ENCODE peak calls at places on chromosomes 2 and 18, in ten cellular contexts. M, Y, O, B, X, L, R, Q, U and V are unnamed samples.

GRCh38 chr2:158662406-158662805 is 132.7 kb upstream of the DAPL1 start:
- DNase-seq in M (no peak), B (no peak), Q (no peak), X (no peak), R (no peak), O (no peak), U (no peak), Y (no peak), L (no peak), V (no peak)

GRCh38 chr18:2898131-2898640 is 51.4 kb downstream of the EMILIN2 start:
- DNase-seq in U (no peak), R (no peak), X (no peak), B (no peak), M (no peak), Y (peak), L (no peak), Q (no peak), O (no peak), V (no peak)

GRCh38 chr18:64037812-64038414 is 68.0 kb downstream of the SERPINB8 start:
- DNase-seq in M (no peak), R (no peak), U (no peak), Q (peak), B (no peak), L (no peak), O (peak), X (peak), Y (no peak), V (no peak)

GRCh38 chr18:22091341-22091740 is 78.0 kb upstream of the GATA6 start:
- DNase-seq in U (no peak), Y (no peak), R (no peak), L (no peak), B (no peak), Q (no peak), O (no peak), M (no peak), X (no peak), V (no peak)

GRCh38 chr18:13811993-13812392 is 12.0 kb upstream of the MC5R start:
- DNase-seq in R (no peak), L (no peak), U (no peak), Y (no peak), O (no peak), B (no peak), X (no peak), M (no peak), Q (no peak), V (no peak)

GRCh38 chr18:23631746-23632145 is 31.0 kb downstream of the ANKRD29 start:
- DNase-seq in L (no peak), Q (no peak), U (no peak), R (no peak), Y (no peak), B (no peak), M (no peak), O (no peak), X (no peak), V (no peak)

GRCh38 chr18:23226930-23227728 is 91.8 kb downstream of the CABLES1 start:
- DNase-seq in X (peak), Q (peak), R (peak), O (no peak), M (no peak), L (no peak), U (no peak), Y (peak), B (no peak), V (no peak)

GRCh38 chr2:134507697-134508096 is 211.1 kb downstream of the TMEM163 start:
- DNase-seq in X (no peak), M (no peak), Q (no peak), O (no peak), B (no peak), L (no peak), R (no peak), Y (no peak), U (no peak), V (no peak)

GRCh38 chr2:42046819-42047487 is 868 bp upstream of the PKDCC start:
- DNase-seq in M (no peak), Q (peak), R (no peak), L (no peak), B (peak), Y (no peak), X (peak), O (no peak), U (peak), V (no peak)

GRCh38 chr2:202135111-202135874 is 62.2 kb downstream of the KIAA2012 start:
- DNase-seq in O (no peak), Y (peak), U (peak), X (peak), Q (peak), R (peak), L (no peak), B (peak), M (peak), V (no peak)

GRCh38 chr2:216366777-216367465 is 5.4 kb downstream of the MARCHF4 start:
- DNase-seq in L (no peak), Q (peak), U (no peak), O (no peak), X (no peak), B (no peak), Y (no peak), M (no peak), R (no peak), V (no peak)

GRCh38 chr2:161546635-161547034 is 77.6 kb upstream of the SLC4A10 start:
- DNase-seq in L (no peak), Y (no peak), O (no peak), B (no peak), M (no peak), Q (no peak), U (no peak), X (no peak), R (no peak), V (no peak)

GRCh38 chr18:46042571-46043123 is 29.4 kb downstream of the PSTPIP2 start:
- DNase-seq in R (no peak), Y (peak), U (no peak), Q (peak), X (peak), O (no peak), M (no peak), B (no peak), L (no peak), V (no peak)

GRCh38 chr2:188884051-188884450 is 90.1 kb upstream of the COL3A1 start:
- DNase-seq in R (no peak), X (peak), O (no peak), B (no peak), Q (peak), Y (peak), M (no peak), U (no peak), L (no peak), V (no peak)

GRCh38 chr2:174606336-174606735 is 8.7 kb upstream of the WIPF1 start:
- DNase-seq in U (no peak), B (no peak), R (no peak), O (no peak), L (no peak), Q (peak), X (peak), Y (peak), M (no peak), V (no peak)

GRCh38 chr2:66851449-66851872 is 416.5 kb downstream of the MEIS1 start:
- DNase-seq in M (peak), Q (peak), B (no peak), O (no peak), L (no peak), Y (peak), R (no peak), X (peak), U (peak), V (no peak)

GRCh38 chr18:39555511-39555910 is 1989.9 kb upstream of the CELF4 start:
- DNase-seq in R (no peak), L (no peak), X (no peak), U (no peak), B (no peak), Y (no peak), O (no peak), Q (peak), M (no peak), V (no peak)

GRCh38 chr18:76619342-76620315 is 124.6 kb upstream of the ZNF516 start:
- DNase-seq in M (no peak), Y (peak), O (no peak), U (peak), L (no peak), X (peak), R (peak), B (peak), Q (peak), V (no peak)

GRCh38 chr18:78494686-78495085 is 484.9 kb upstream of the SALL3 start:
- DNase-seq in L (no peak), Y (no peak), Q (no peak), B (no peak), R (no peak), O (no peak), M (no peak), U (no peak), X (no peak), V (no peak)

GRCh38 chr2:239978381-239978780 is 46.8 kb downstream of the NDUFA10 start:
- DNase-seq in X (peak), M (no peak), R (no peak), U (no peak), O (no peak), Y (peak), B (no peak), Q (peak), L (no peak), V (no peak)

GRCh38 chr2:175855794-175856453 is 146.1 kb downstream of the LNPK start:
- DNase-seq in B (no peak), U (no peak), R (peak), L (no peak), Q (no peak), O (peak), Y (peak), X (peak), M (no peak), V (no peak)

GRCh38 chr2:1422716-1423285 is 9.5 kb downstream of the TPO start:
- DNase-seq in U (no peak), X (no peak), Y (no peak), Q (no peak), L (no peak), B (no peak), M (no peak), O (no peak), R (no peak), V (no peak)

GRCh38 chr18:3368193-3368592 is 81.8 kb upstream of the TGIF1 start:
- DNase-seq in L (no peak), O (no peak), M (no peak), R (no peak), U (no peak), Y (peak), Q (peak), B (no peak), X (peak), V (no peak)

GRCh38 chr18:50196261-50196660 is 1.3 kb upstream of the MYO5B start:
- DNase-seq in O (no peak), M (no peak), Q (no peak), Y (no peak), X (no peak), L (no peak), B (no peak), U (no peak), R (no peak), V (no peak)

GRCh38 chr2:134372611-134373131 is 118.8 kb downstream of the MGAT5 start:
- DNase-seq in B (peak), Y (peak), M (no peak), R (no peak), L (no peak), O (no peak), Q (peak), X (peak), U (no peak), V (no peak)

GRCh38 chr2:88826399-88826798 is 134.9 kb downstream of the RPIA start:
- DNase-seq in Y (no peak), L (no peak), Q (no peak), B (no peak), R (no peak), O (no peak), X (no peak), U (no peak), M (no peak), V (no peak)

GRCh38 chr2:159449504-159450124 is 163.1 kb upstream of the WDSUB1 start:
- DNase-seq in Y (no peak), X (no peak), U (no peak), R (no peak), M (no peak), O (no peak), B (no peak), L (no peak), Q (no peak), V (no peak)

GRCh38 chr2:160977376-160977775 is 182.9 kb upstream of the TANK start:
- DNase-seq in U (no peak), O (no peak), Q (no peak), B (no peak), L (no peak), Y (peak), M (no peak), X (no peak), R (no peak), V (no peak)

GRCh38 chr2:198441246-198441645 is 636.9 kb downstream of the PLCL1 start:
- DNase-seq in O (no peak), X (no peak), U (no peak), B (no peak), Y (no peak), Q (no peak), R (no peak), M (no peak), L (no peak), V (no peak)

DNA sequence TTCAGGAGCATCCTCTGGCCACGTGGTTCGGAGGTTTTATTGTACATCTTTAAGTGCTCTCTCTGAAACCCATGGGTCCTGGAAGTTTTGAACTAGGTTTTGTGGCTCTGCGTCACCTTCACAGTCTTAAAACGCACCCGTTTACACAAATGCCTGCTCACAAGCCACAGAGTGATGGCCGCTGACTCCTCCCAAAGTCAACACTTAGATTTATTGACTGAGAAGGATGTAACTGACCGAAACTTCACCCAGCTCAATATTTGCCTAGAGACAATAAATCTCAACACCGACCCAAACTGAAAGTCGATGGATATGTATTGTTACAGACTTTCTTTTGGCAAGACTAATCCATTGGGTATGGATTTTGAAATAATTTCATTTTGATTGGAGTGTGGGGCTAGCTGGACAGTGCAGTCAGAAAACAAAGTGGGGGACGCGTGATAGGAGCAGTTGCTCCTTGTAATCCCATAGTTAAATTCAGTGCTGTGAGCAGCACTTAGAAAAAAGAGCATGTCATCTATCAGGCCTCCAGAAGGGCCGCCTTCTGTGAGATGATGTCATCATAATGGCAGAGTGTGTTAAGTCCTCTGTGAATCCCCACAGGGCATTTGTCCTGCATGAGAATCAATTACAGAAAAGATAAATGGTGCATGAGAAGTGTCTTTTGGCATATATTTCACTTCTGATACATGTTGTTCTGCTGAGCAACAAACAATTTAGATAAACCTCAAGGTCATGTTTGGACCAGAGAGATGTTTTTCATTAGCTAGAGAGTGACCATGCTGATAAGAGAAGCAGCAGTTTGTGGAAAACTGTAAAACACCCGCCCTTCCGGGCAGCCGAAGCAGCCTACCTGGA is 183.7 kb downstream of the INO80D start:
- DNase-seq in L (no peak), X (peak), U (no peak), Q (peak), R (no peak), O (no peak), M (no peak), B (peak), Y (peak), V (no peak)
- H3K4me3 ChIP-seq in L (no peak), X (no peak), U (no peak), Q (no peak), R (peak), O (no peak), M (no peak), B (no peak), Y (no peak), V (no peak)

GRCh38 chr18:48934708-48935432 is 15.9 kb downstream of the SMAD7 start:
- DNase-seq in L (no peak), X (peak), U (peak), Y (no peak), B (peak), Q (peak), M (peak), R (no peak), O (no peak), V (no peak)
- H3K4me3 ChIP-seq in L (no peak), X (no peak), U (no peak), Y (no peak), B (no peak), Q (no peak), M (no peak), R (peak), O (no peak), V (no peak)

DNA sequence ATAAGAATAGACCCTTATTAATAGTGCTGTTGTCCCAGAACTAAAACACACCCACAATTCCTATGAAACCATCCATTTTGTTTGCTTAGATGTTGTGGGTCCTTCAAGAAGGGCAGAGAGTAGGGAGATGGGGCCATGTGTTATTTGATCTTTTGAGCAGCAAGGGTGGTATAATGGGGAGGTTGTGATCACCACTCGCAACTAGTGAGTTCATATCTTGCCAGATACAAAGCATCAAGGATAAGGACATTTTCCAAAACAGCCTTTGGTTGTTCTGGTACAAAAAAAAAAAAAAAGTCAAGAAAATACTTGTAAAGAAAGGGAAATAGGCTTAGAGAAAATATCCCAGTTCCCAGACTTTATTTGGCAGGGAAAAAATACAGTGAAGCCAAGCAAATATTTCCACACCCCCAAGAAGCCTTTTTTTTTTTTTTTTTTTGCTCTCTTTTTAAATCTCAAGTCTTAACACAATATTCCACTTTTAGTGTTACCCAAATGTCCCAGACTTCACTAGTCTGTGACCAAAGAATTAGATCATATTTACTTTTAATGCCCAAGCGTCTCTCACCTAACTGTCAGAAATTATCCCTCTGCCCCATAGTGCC is 54.1 kb downstream of the ANTXR1 start:
- DNase-seq in R (no peak), X (no peak), Y (no peak), B (no peak), O (no peak), L (no peak), Q (no peak), U (no peak), M (no peak), V (no peak)
- H3K4me3 ChIP-seq in R (no peak), X (no peak), Y (no peak), B (no peak), O (no peak), L (no peak), Q (no peak), U (no peak), M (no peak), V (no peak)

GRCh38 chr2:223235986-223236385 is 184.0 kb downstream of the KCNE4 start:
- DNase-seq in M (no peak), Q (no peak), R (no peak), L (no peak), X (no peak), U (no peak), Y (peak), O (no peak), B (no peak), V (no peak)
- H3K4me3 ChIP-seq in M (no peak), Q (no peak), R (no peak), L (no peak), X (no peak), U (no peak), Y (no peak), O (no peak), B (no peak), V (no peak)

GRCh38 chr2:205929445-205930027 is 156.4 kb downstream of the INO80D start:
- DNase-seq in B (no peak), O (no peak), M (peak), X (no peak), Q (no peak), Y (no peak), R (no peak), L (no peak), U (peak), V (no peak)

GRCh38 chr2:205925373-205926337 is 160.3 kb downstream of the INO80D start:
- DNase-seq in M (peak), R (peak), Q (peak), U (peak), L (peak), Y (peak), O (no peak), B (peak), X (peak), V (peak)

GRCh38 chr2:205931388-205931787 is 154.6 kb downstream of the INO80D start:
- DNase-seq in X (no peak), L (no peak), U (no peak), Q (no peak), B (no peak), R (no peak), Y (no peak), M (no peak), O (no peak), V (no peak)

GRCh38 chr2:205934443-205934842 is 151.5 kb downstream of the INO80D start:
- DNase-seq in X (no peak), B (no peak), Y (no peak), Q (peak), R (no peak), M (no peak), L (no peak), O (peak), U (no peak), V (no peak)

DNA sequence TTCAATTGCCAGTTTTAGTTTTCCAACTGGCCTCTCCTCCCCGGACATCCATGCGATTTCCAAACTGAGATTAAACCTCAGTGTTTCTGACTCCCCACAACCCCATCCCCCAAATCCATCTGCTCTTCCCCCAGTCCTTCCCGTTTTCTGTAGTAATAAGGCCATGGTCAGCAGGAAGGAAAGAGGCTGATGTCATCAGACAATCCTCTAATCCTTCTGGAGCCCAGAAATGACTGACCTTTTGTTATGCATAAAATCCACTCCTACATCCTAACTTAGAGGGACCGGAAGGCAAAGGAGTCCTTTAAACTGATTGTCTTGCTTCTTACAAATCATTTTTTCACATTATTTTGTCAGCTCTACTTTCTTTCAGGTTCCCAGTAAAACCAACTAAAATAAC is 155.8 kb downstream of the INO80D start:
- DNase-seq in Y (no peak), L (no peak), U (no peak), M (no peak), R (no peak), Q (peak), O (no peak), X (peak), B (no peak), V (no peak)
- H3K4me3 ChIP-seq in Y (no peak), L (no peak), U (no peak), M (no peak), R (no peak), Q (no peak), O (no peak), X (no peak), B (no peak), V (no peak)

GRCh38 chr2:101779652-101780051 is 82.1 kb downstream of the MAP4K4 start:
- DNase-seq in U (no peak), Q (no peak), L (no peak), M (no peak), Y (no peak), X (no peak), B (no peak), O (no peak), R (no peak), V (no peak)
- H3K4me3 ChIP-seq in U (no peak), Q (no peak), L (no peak), M (no peak), Y (no peak), X (no peak), B (no peak), O (no peak), R (no peak), V (no peak)

GRCh38 chr2:135532581-135532980 is 1.3 kb downstream of the R3HDM1 start:
- DNase-seq in L (no peak), Q (peak), U (no peak), Y (peak), M (no peak), X (no peak), B (no peak), R (no peak), O (no peak), V (no peak)
- H3K4me3 ChIP-seq in L (no peak), Q (peak), U (no peak), Y (peak), M (no peak), X (peak), B (peak), R (peak), O (peak), V (no peak)